ENCODE peak calls at places on chromosome 11, in ten cellular contexts. I is psoas muscle, X is upper lobe of right lung, Q is GM10248, P is fibroblast of lung, K is WTC11, G is mammary epithelial cell, O is neural crest cell, F is AG09319, B is tibial nerve. W is an unnamed sample.

GRCh38 chr11:26983645-26984044 is 10.3 kb upstream of the FIBIN start:
- DNase-seq in I (no peak), X (no peak), Q (no peak), P (no peak), K (peak; percentile 23), G (no peak), O (no peak), F (no peak), B (no peak), W (no peak)

GRCh38 chr11:72683782-72684200 is 9.6 kb upstream of the PDE2A start:
- DNase-seq in I (peak; percentile 82), X (peak; percentile 80), Q (peak; percentile 85), P (no peak), K (peak; percentile 92), G (no peak), O (peak; percentile 94), F (no peak), B (peak; percentile 73), W (peak; percentile 85)

GRCh38 chr11:71266114-71266833 is 13.9 kb upstream of the SHANK2 start:
- DNase-seq in I (no peak), X (peak; percentile 80), Q (no peak), P (no peak), K (peak; percentile 77), G (no peak), O (no peak), F (no peak), B (no peak), W (no peak)

GRCh38 chr11:78351979-78352731 is 65.5 kb downstream of the GAB2 start:
- DNase-seq in I (no peak), X (no peak), Q (no peak), P (no peak), K (no peak), G (no peak), O (no peak), F (no peak), B (no peak), W (no peak)

GRCh38 chr11:67195971-67196418 is 70.3 kb upstream of the GRK2 start:
- DNase-seq in I (no peak), X (no peak), Q (no peak), P (peak; percentile 71), K (no peak), G (no peak), O (no peak), F (peak; percentile 51), B (no peak), W (no peak)

GRCh38 chr11:88535916-88536547 is 198.5 kb upstream of the CTSC start:
- DNase-seq in I (no peak), X (no peak), Q (peak; percentile 24), P (peak; percentile 97), K (no peak), G (peak; percentile 90), O (no peak), F (peak; percentile 57), B (no peak), W (no peak)

GRCh38 chr11:42778193-42778592 is 533.6 kb upstream of the API5 start:
- DNase-seq in I (no peak), X (no peak), Q (no peak), P (no peak), K (no peak), G (no peak), O (no peak), F (no peak), B (no peak), W (no peak)

GRCh38 chr11:95487391-95487790 is 256.4 kb upstream of the SESN3 start:
- DNase-seq in I (no peak), X (no peak), Q (peak; percentile 81), P (peak; percentile 14), K (no peak), G (peak; percentile 73), O (no peak), F (no peak), B (no peak), W (no peak)

GRCh38 chr11:33320814-33321330 is 63.7 kb downstream of the HIPK3 start:
- DNase-seq in I (no peak), X (no peak), Q (no peak), P (peak; percentile 45), K (no peak), G (no peak), O (no peak), F (no peak), B (no peak), W (no peak)

GRCh38 chr11:33317662-33318061 is 60.5 kb downstream of the HIPK3 start:
- DNase-seq in I (no peak), X (no peak), Q (no peak), P (peak; percentile 69), K (no peak), G (peak; percentile 64), O (no peak), F (no peak), B (no peak), W (no peak)

GRCh38 chr11:33323421-33323820 is 66.2 kb downstream of the HIPK3 start:
- DNase-seq in I (no peak), X (no peak), Q (no peak), P (no peak), K (no peak), G (no peak), O (no peak), F (no peak), B (no peak), W (no peak)

GRCh38 chr11:33321483-33321882 is 64.3 kb downstream of the HIPK3 start:
- DNase-seq in I (no peak), X (no peak), Q (no peak), P (no peak), K (no peak), G (no peak), O (no peak), F (no peak), B (no peak), W (no peak)

DNA sequence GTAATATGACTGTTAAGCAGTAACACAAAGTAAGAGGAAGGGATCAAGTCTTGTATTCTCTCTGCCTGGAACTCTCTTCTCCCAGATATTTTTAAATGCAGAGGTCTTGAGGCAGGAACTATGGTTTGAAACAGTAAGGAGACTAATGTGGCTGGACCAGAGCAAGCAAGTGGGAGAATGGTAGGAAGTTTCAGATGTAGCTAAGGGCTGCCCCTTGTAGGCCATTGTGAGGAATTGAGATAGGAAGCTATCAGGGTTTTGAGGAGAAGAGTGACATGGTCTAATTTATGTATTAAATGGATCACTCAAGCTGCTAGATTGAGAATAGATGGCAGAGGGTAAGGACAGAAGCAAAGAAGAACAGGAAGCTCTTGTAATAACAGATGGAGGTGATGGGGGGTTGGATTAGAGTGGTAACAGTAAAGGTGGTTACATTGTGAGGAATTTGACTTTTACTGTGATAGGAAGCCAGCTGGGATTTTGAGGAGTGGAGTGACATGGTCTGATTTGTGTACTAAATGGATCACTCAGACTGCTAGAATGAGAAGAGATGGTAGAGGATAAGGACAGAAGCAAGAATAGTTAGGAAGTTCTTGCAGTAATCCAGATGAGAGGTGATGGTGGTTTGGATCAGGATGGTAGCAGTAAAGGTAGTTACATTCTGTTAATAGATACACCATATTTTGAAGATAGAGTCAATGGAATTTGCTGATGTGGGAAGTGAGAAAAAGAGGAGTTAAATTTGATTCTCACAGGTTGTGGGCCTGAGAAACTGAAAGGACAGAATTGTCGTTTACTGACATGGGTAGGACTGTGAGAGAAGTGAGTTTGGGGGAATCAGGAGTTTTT is 63.0 kb downstream of the HIPK3 start:
- DNase-seq in I (no peak), X (no peak), Q (peak; percentile 17), P (no peak), K (no peak), G (no peak), O (no peak), F (no peak), B (no peak), W (no peak)
- TF ChIP-seq CTCF in I (no peak), X (no peak), Q (peak; percentile 26), P (no peak), K (no peak), G (no peak), O (no peak), F (no peak), B (no peak), W (no peak)

GRCh38 chr11:111456859-111457730 is 55.1 kb downstream of the BTG4 start:
- DNase-seq in I (no peak), X (no peak), Q (no peak), P (no peak), K (no peak), G (no peak), O (no peak), F (no peak), B (no peak), W (no peak)

GRCh38 chr11:111456086-111456858 is 55.9 kb downstream of the BTG4 start:
- DNase-seq in I (no peak), X (no peak), Q (no peak), P (no peak), K (no peak), G (no peak), O (no peak), F (no peak), B (no peak), W (no peak)

GRCh38 chr11:111455291-111456085 is 56.7 kb downstream of the BTG4 start:
- DNase-seq in I (no peak), X (no peak), Q (no peak), P (no peak), K (no peak), G (no peak), O (no peak), F (no peak), B (no peak), W (no peak)

GRCh38 chr11:111452817-111453607 is 59.2 kb downstream of the BTG4 start:
- DNase-seq in I (no peak), X (no peak), Q (no peak), P (no peak), K (no peak), G (no peak), O (no peak), F (no peak), B (no peak), W (no peak)

GRCh38 chr11:111454561-111455192 is 57.5 kb downstream of the BTG4 start:
- DNase-seq in I (no peak), X (no peak), Q (peak; percentile 64), P (peak; percentile 50), K (peak; percentile 81), G (peak; percentile 82), O (peak; percentile 58), F (peak; percentile 22), B (no peak), W (no peak)
- TF ChIP-seq CTCF in I (peak; percentile 21), X (peak; percentile 37), Q (peak; percentile 11), P (peak; percentile 24), K (peak; percentile 81), G (peak; percentile 28), O (peak; percentile 67), F (peak; percentile 40), B (peak; percentile 46), W (peak; percentile 41)

GRCh38 chr11:9280655-9281301 is 15.6 kb upstream of the DENND5A start:
- DNase-seq in I (no peak), X (no peak), Q (peak; percentile 47), P (peak; percentile 82), K (no peak), G (peak; percentile 60), O (no peak), F (no peak), B (no peak), W (no peak)

GRCh38 chr11:9277176-9277575 is 12.0 kb upstream of the DENND5A start:
- DNase-seq in I (no peak), X (no peak), Q (no peak), P (no peak), K (no peak), G (no peak), O (no peak), F (no peak), B (no peak), W (no peak)

GRCh38 chr11:9274499-9275228 is 9.5 kb upstream of the DENND5A start:
- DNase-seq in I (no peak), X (no peak), Q (no peak), P (no peak), K (no peak), G (no peak), O (no peak), F (no peak), B (no peak), W (no peak)

GRCh38 chr11:9273430-9274336 is 8.5 kb upstream of the DENND5A start:
- DNase-seq in I (no peak), X (no peak), Q (no peak), P (peak; percentile 43), K (no peak), G (peak; percentile 70), O (no peak), F (no peak), B (no peak), W (no peak)

GRCh38 chr11:9276571-9276970 is 11.4 kb upstream of the DENND5A start:
- DNase-seq in I (no peak), X (no peak), Q (no peak), P (no peak), K (no peak), G (no peak), O (no peak), F (no peak), B (no peak), W (no peak)
- TF ChIP-seq CTCF in I (no peak), X (no peak), Q (no peak), P (no peak), K (no peak), G (no peak), O (no peak), F (no peak), B (no peak), W (no peak)

GRCh38 chr11:86453290-86454030 is 78.8 kb downstream of the CCDC81 start:
- DNase-seq in I (no peak), X (no peak), Q (no peak), P (no peak), K (no peak), G (no peak), O (no peak), F (no peak), B (no peak), W (no peak)
- TF ChIP-seq CTCF in I (no peak), X (no peak), Q (no peak), P (no peak), K (no peak), G (no peak), O (no peak), F (no peak), B (no peak), W (no peak)

W was measured in mesothelial cell of epicardium.